ENCODE peak calls at places on chromosomes 4 and X, in five cellular contexts. L is GM23248, P is suprapubic skin, U is BE2C, Q is GM23338. B is an unnamed sample.

GRCh38 chr4:14831447-14831846 is 170.8 kb upstream of the CPEB2 start:
- DNase-seq in P (no peak), U (no peak), Q (no peak), L (no peak), B (no peak)

GRCh38 chr4:107292979-107293378 is 256.9 kb upstream of the DKK2 start:
- DNase-seq in U (no peak), L (no peak), Q (no peak), P (no peak), B (no peak)

GRCh38 chr4:168842186-168842585 is 167.9 kb downstream of the CBR4 start:
- DNase-seq in P (no peak), L (no peak), Q (no peak), U (no peak), B (no peak)

GRCh38 chr4:114642173-114642780 is 43.7 kb downstream of the UGT8 start:
- DNase-seq in L (no peak), U (no peak), Q (no peak), P (no peak), B (no peak)

GRCh38 chr4:19301527-19301926 is 950.2 kb upstream of the SLIT2 start:
- DNase-seq in L (no peak), Q (peak; percentile 23), P (no peak), U (no peak), B (no peak)

GRCh38 chrX:1389993-1390285 is 2.0 kb downstream of the SLC25A6 start:
- DNase-seq in L (no peak), U (no peak), P (no peak), Q (no peak), B (peak; percentile 62)

GRCh38 chrX:20066968-20067708 is 49.6 kb downstream of the MAP7D2 start:
- DNase-seq in Q (peak; percentile 50), L (peak; percentile 69), U (peak; percentile 14), P (no peak), B (no peak)

GRCh38 chrX:140501940-140502468 is 2.9 kb downstream of the SOX3 start:
- DNase-seq in P (no peak), L (no peak), Q (peak; percentile 53), U (no peak), B (no peak)

GRCh38 chr4:26139310-26139924 is 181.4 kb upstream of the RBPJ start:
- DNase-seq in L (peak; percentile 24), Q (no peak), U (no peak), P (no peak), B (no peak)

GRCh38 chr4:128868758-128869157 is 59.3 kb downstream of the JADE1 start:
- DNase-seq in P (no peak), U (no peak), Q (no peak), L (peak; percentile 57), B (no peak)

GRCh38 chrX:78102100-78102499 is 1.9 kb upstream of the PGK1 start:
- DNase-seq in P (no peak), L (no peak), U (no peak), Q (no peak), B (no peak)

GRCh38 chr4:106368678-106369077 is at the start of gene GIMD1:
- DNase-seq in Q (no peak), U (no peak), L (no peak), P (no peak), B (no peak)

GRCh38 chr4:166435449-166435848 is 562.4 kb downstream of the TLL1 start:
- DNase-seq in P (no peak), L (peak; percentile 47), U (no peak), Q (no peak), B (no peak)

GRCh38 chr4:142721187-142721586 is 124.9 kb downstream of the INPP4B start:
- DNase-seq in P (no peak), Q (no peak), U (no peak), L (peak; percentile 14), B (no peak)

GRCh38 chrX:46551494-46552128 is 6.4 kb upstream of the ZNF674 start:
- DNase-seq in U (no peak), L (peak; percentile 41), P (no peak), Q (peak; percentile 89), B (no peak)

GRCh38 chr4:87912164-87913004 is 63.1 kb upstream of the SPP1 start:
- DNase-seq in Q (no peak), L (no peak), P (no peak), U (no peak), B (no peak)

GRCh38 chr4:141410839-141411238 is 190.1 kb downstream of the ZNF330 start:
- DNase-seq in L (peak; percentile 77), P (no peak), U (no peak), Q (no peak), B (no peak)

GRCh38 chr4:149291463-149291862 is 524.2 kb downstream of the IQCM start:
- DNase-seq in P (no peak), Q (no peak), L (no peak), U (no peak), B (no peak)

GRCh38 chr4:41122775-41123174 is 91.6 kb downstream of the APBB2 start:
- DNase-seq in Q (peak; percentile 79), U (no peak), P (no peak), L (no peak), B (no peak)

GRCh38 chr4:183797445-183798248 is 107.5 kb upstream of the STOX2 start:
- DNase-seq in Q (peak; percentile 63), P (no peak), L (peak; percentile 34), U (peak; percentile 47), B (no peak)

GRCh38 chr4:183342541-183343533 is 20.6 kb upstream of the CLDN24 start:
- DNase-seq in P (no peak), L (peak; percentile 59), Q (peak; percentile 42), U (no peak), B (no peak)

GRCh38 chr4:136412708-136413107 is 1119.6 kb downstream of the PCDH18 start:
- DNase-seq in U (no peak), P (no peak), L (no peak), Q (no peak), B (no peak)

GRCh38 chr4:180281726-180282125 is 1961.5 kb upstream of the TENM3 start:
- DNase-seq in Q (no peak), U (peak; percentile 59), L (no peak), P (no peak), B (no peak)

GRCh38 chr4:4256799-4257198 is 8.8 kb upstream of the TMEM128 start:
- DNase-seq in U (no peak), L (no peak), P (no peak), Q (peak; percentile 7), B (no peak)

GRCh38 chrX:100976211-100976610 is 6.7 kb downstream of the ARL13A start:
- DNase-seq in L (peak; percentile 12), Q (no peak), U (no peak), P (no peak), B (no peak)

GRCh38 chr4:56976283-56976877 is 1.0 kb downstream of the NOA1 start:
- DNase-seq in U (no peak), L (peak; percentile 55), Q (peak; percentile 26), P (peak; percentile 73), B (no peak)
- H3K4me1 ChIP-seq in U (no peaks in the 10 kb centered on the region), L (peaks cover 16% of the 10 kb centered on the region), Q (peaks cover 3% of the 10 kb centered on the region), P (peaks cover 46% of the 10 kb centered on the region), B (peaks cover 5% of the 10 kb centered on the region)

DNA sequence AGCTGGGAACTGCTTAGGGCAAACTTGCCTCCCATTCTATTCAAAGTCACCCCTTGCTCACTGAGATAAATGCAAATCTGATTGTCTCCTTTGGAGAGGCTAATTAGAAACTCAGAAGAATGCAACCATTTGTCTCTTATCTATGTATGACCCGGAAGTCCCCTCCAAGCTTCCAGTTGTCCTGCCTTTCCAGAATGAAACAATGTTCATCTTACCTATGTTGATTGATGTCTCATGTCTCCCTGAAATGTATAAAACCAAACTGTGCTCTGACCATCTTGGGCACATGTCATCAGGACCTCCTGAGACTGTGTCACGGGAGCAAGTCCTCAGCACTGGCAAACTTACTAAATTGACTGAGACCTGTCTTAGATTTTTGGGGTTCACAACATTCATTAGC is 37.1 kb upstream of the TMPRSS11E start:
- DNase-seq in Q (peak; percentile 49), L (no peak), U (no peak), P (no peak), B (no peak)
- H3K4me1 ChIP-seq in Q (peaks cover 36% of the 10 kb centered on the region), L (no peaks in the 10 kb centered on the region), U (no peaks in the 10 kb centered on the region), P (no peaks in the 10 kb centered on the region), B (no peaks in the 10 kb centered on the region)

DNA sequence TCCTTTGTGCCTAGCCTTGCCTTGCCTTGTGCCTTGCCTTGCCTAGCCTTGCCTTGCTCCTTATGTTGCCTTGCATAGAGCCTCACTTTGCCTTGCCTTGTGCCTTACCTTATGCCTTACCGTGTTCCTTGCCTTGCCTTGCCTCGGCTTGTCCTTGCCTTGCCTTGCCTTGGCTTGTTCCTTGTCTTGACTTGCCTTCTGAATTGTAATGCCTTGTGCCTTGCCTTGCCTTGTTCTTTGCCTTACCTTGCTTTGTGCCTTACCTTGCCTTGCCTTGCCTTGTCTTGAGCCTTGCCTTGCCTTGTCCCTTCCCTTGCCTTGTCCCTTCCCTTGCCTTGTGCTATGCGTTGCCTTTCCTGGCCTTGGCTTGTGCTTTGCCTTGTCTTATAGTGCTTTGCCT is 90.2 kb downstream of the TAB3 start:
- DNase-seq in P (no peak), Q (no peak), L (no peak), U (no peak), B (no peak)
- H3K4me1 ChIP-seq in P (no peaks in the 10 kb centered on the region), Q (no peaks in the 10 kb centered on the region), L (no peaks in the 10 kb centered on the region), U (no peaks in the 10 kb centered on the region), B (no peaks in the 10 kb centered on the region)

GRCh38 chrX:149010899-149011224 is 494.2 kb downstream of the IDS start:
- DNase-seq in P (no peak), L (no peak), Q (no peak), U (no peak), B (no peak)
- H3K4me1 ChIP-seq in P (no peaks in the 10 kb centered on the region), L (no peaks in the 10 kb centered on the region), Q (no peaks in the 10 kb centered on the region), U (no peaks in the 10 kb centered on the region), B (no peaks in the 10 kb centered on the region)

GRCh38 chr4:118981839-118982381 is 93.3 kb downstream of the SYNPO2 start:
- DNase-seq in P (peak; percentile 70), Q (peak; percentile 82), L (peak; percentile 97), U (peak; percentile 72), B (no peak)

GRCh38 chr4:118983293-118983692 is 94.6 kb downstream of the SYNPO2 start:
- DNase-seq in P (no peak), Q (no peak), U (no peak), L (no peak), B (no peak)

GRCh38 chr4:118988635-118988972 is 100.0 kb downstream of the SYNPO2 start:
- DNase-seq in U (no peak), L (no peak), P (no peak), Q (no peak), B (no peak)

GRCh38 chr4:118987959-118988634 is 99.4 kb downstream of the SYNPO2 start:
- DNase-seq in P (no peak), U (no peak), L (no peak), Q (no peak), B (no peak)

DNA sequence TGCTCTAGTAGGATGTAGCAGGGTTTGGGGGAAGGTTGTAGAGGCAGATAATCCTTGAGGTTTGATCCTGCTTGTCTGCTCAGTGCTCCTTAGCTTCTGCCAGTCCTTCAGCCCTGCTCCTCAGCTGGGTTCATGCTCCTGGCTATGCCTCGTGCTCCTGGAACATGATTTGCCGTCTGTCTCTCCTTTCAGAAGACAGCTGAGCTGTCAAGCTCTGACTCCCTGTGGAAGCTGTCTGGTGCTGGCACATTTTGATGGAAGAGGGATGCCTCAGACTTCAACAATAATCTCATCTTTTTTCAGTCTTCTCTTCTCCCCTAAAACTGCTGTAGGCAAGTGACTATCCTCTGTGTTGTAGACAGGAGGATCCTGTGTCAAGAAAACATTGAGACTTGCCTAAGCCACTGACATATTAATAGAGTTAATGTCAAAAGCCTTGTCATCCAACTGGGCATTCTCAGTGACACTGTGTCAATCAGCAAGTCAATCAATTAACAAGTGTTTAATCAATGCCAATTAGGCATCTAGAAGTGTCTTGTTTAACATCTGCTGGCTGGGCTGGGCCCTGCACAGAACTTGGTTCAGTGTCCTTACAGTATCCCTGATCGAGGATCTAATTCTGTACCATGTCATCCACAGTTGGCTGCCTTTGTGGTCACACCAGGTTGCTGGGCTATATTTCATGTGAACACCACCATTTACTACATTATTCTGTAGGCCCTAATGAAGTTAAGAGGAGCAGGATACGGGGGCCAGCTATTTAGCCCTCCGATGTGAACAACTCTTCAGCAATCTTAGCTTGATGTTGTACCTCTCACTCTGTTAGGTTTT is 96.7 kb downstream of the SYNPO2 start:
- DNase-seq in L (no peak), Q (no peak), U (no peak), P (no peak), B (no peak)
- H3K4me1 ChIP-seq in L (peaks cover 51% of the 10 kb centered on the region), Q (peaks cover 8% of the 10 kb centered on the region), U (peaks cover 56% of the 10 kb centered on the region), P (peaks cover 27% of the 10 kb centered on the region), B (peaks cover 78% of the 10 kb centered on the region)